ENCODE peak calls at places on chromosomes 12 and 14, in four cellular contexts. One of them, this sample, is unnamed.
A peak's percentile ranks its signal among the peaks of the same experiment; 100 is the strongest.

GRCh38 chr12:113080692-113081091 is 24.2 kb downstream of the DTX1 start:
- DNase-seq in cerebellum: no peak
- DNase-seq in foreskin fibroblast: no peak
- DNase-seq in lower lobe of right lung: no peak
- DNase-seq in this sample: no peak

GRCh38 chr12:53324113-53324778 is 2.8 kb upstream of the AAAS start:
- DNase-seq in lower lobe of right lung: peak; percentile 58
- DNase-seq in foreskin fibroblast: peak; percentile 49
- DNase-seq in cerebellum: no peak
- DNase-seq in this sample: peak; percentile 45

GRCh38 chr14:99612737-99613330 is 8.8 kb upstream of the CCDC85C start:
- DNase-seq in cerebellum: no peak
- DNase-seq in foreskin fibroblast: peak; percentile 75
- DNase-seq in lower lobe of right lung: no peak
- DNase-seq in this sample: no peak

GRCh38 chr12:109098142-109098652 is 800 bp downstream of the UNG start:
- DNase-seq in cerebellum: peak; percentile 53
- DNase-seq in lower lobe of right lung: peak; percentile 82
- DNase-seq in foreskin fibroblast: peak; percentile 84
- DNase-seq in this sample: no peak

GRCh38 chr12:14884458-14884878 is 1.2 kb downstream of the MGP start:
- DNase-seq in lower lobe of right lung: peak; percentile 79
- DNase-seq in cerebellum: peak; percentile 52
- DNase-seq in foreskin fibroblast: peak; percentile 88
- DNase-seq in this sample: peak; percentile 86

GRCh38 chr12:49088190-49088931 is 6.2 kb downstream of the DHH start:
- DNase-seq in lower lobe of right lung: peak; percentile 81
- DNase-seq in foreskin fibroblast: peak; percentile 92
- DNase-seq in cerebellum: peak; percentile 92
- DNase-seq in this sample: peak; percentile 95

GRCh38 chr14:94388027-94388895 is at the start of gene SERPINA1:
- DNase-seq in lower lobe of right lung: peak; percentile 70
- DNase-seq in foreskin fibroblast: no peak
- DNase-seq in cerebellum: no peak
- DNase-seq in this sample: no peak

GRCh38 chr12:93116632-93117031 is 187.5 kb upstream of the EEA1 start:
- DNase-seq in foreskin fibroblast: no peak
- DNase-seq in cerebellum: no peak
- DNase-seq in lower lobe of right lung: peak; percentile 57
- DNase-seq in this sample: no peak

GRCh38 chr12:18576104-18576622 is 161.6 kb downstream of the PLCZ1 start:
- DNase-seq in foreskin fibroblast: peak; percentile 67
- DNase-seq in lower lobe of right lung: no peak
- DNase-seq in cerebellum: no peak
- DNase-seq in this sample: no peak

GRCh38 chr12:110699591-110700445 is 10.9 kb upstream of the HVCN1 start:
- DNase-seq in lower lobe of right lung: no peak
- DNase-seq in foreskin fibroblast: no peak
- DNase-seq in cerebellum: no peak
- DNase-seq in this sample: peak; percentile 14

GRCh38 chr12:91899056-91899455 is 246.6 kb downstream of the BTG1 start:
- DNase-seq in lower lobe of right lung: no peak
- DNase-seq in cerebellum: no peak
- DNase-seq in foreskin fibroblast: no peak
- DNase-seq in this sample: no peak

GRCh38 chr14:52895000-52895399 is 55.9 kb downstream of the FERMT2 start:
- DNase-seq in lower lobe of right lung: no peak
- DNase-seq in cerebellum: no peak
- DNase-seq in foreskin fibroblast: peak; percentile 44
- DNase-seq in this sample: no peak

GRCh38 chr14:51328942-51329350 is 88.9 kb downstream of the TMX1 start:
- DNase-seq in cerebellum: no peak
- DNase-seq in foreskin fibroblast: peak; percentile 79
- DNase-seq in lower lobe of right lung: no peak
- DNase-seq in this sample: no peak

GRCh38 chr12:56991319-56991906 is 14.9 kb downstream of the ZBTB39 start:
- DNase-seq in lower lobe of right lung: peak; percentile 55
- DNase-seq in cerebellum: no peak
- DNase-seq in foreskin fibroblast: no peak
- DNase-seq in this sample: no peak

GRCh38 chr14:56351861-56352260 is 227.7 kb upstream of the TMEM260 start:
- DNase-seq in foreskin fibroblast: peak; percentile 76
- DNase-seq in cerebellum: no peak
- DNase-seq in lower lobe of right lung: no peak
- DNase-seq in this sample: no peak

GRCh38 chr14:106318700-106319099 is 792.3 kb downstream of the TMEM121 start:
- DNase-seq in foreskin fibroblast: no peak
- DNase-seq in cerebellum: no peak
- DNase-seq in lower lobe of right lung: no peak
- DNase-seq in this sample: no peak

GRCh38 chr12:113208041-113208934 is 13.0 kb upstream of the TPCN1 start:
- DNase-seq in foreskin fibroblast: peak; percentile 84
- DNase-seq in lower lobe of right lung: no peak
- DNase-seq in cerebellum: no peak
- DNase-seq in this sample: no peak

GRCh38 chr12:64655141-64655540 is 44.8 kb downstream of the RASSF3 start:
- DNase-seq in foreskin fibroblast: no peak
- DNase-seq in cerebellum: no peak
- DNase-seq in lower lobe of right lung: no peak
- DNase-seq in this sample: no peak

GRCh38 chr12:9367201-9367600 is 159.0 kb upstream of the PZP start:
- DNase-seq in lower lobe of right lung: peak; percentile 42
- DNase-seq in foreskin fibroblast: no peak
- DNase-seq in cerebellum: no peak
- DNase-seq in this sample: no peak

GRCh38 chr12:49842519-49843352 is at the start of gene BCDIN3D:
- DNase-seq in cerebellum: peak; percentile 90
- DNase-seq in foreskin fibroblast: peak; percentile 97
- DNase-seq in lower lobe of right lung: peak; percentile 96
- DNase-seq in this sample: peak; percentile 93

GRCh38 chr12:114479831-114480230 is 73.9 kb upstream of the TBX5 start:
- DNase-seq in cerebellum: no peak
- DNase-seq in lower lobe of right lung: no peak
- DNase-seq in foreskin fibroblast: peak; percentile 47
- DNase-seq in this sample: no peak

GRCh38 chr12:119687879-119688278 is 19.9 kb downstream of the PRKAB1 start:
- DNase-seq in lower lobe of right lung: no peak
- DNase-seq in foreskin fibroblast: no peak
- DNase-seq in cerebellum: no peak
- DNase-seq in this sample: no peak

GRCh38 chr14:29316936-29317335 is 550.3 kb downstream of the FOXG1 start:
- DNase-seq in cerebellum: no peak
- DNase-seq in foreskin fibroblast: no peak
- DNase-seq in lower lobe of right lung: no peak
- DNase-seq in this sample: no peak

GRCh38 chr14:60327447-60328331 is 78.7 kb downstream of the PPM1A start:
- DNase-seq in foreskin fibroblast: peak; percentile 46
- DNase-seq in cerebellum: no peak
- DNase-seq in lower lobe of right lung: peak; percentile 56
- DNase-seq in this sample: peak; percentile 18

GRCh38 chr12:104177663-104178501 is 37.7 kb upstream of the TXNRD1 start:
- DNase-seq in foreskin fibroblast: peak; percentile 96
- DNase-seq in lower lobe of right lung: peak; percentile 53
- DNase-seq in cerebellum: no peak
- DNase-seq in this sample: no peak

GRCh38 chr14:24139272-24139934 is 2.0 kb downstream of the EMC9 start:
- DNase-seq in foreskin fibroblast: no peak
- DNase-seq in cerebellum: no peak
- DNase-seq in lower lobe of right lung: no peak
- DNase-seq in this sample: no peak

GRCh38 chr12:67989184-67989965 is at the start of gene IFNG-AS1:
- DNase-seq in foreskin fibroblast: no peak
- DNase-seq in lower lobe of right lung: no peak
- DNase-seq in cerebellum: no peak
- DNase-seq in this sample: no peak

GRCh38 chr12:30792085-30792484 is 37.3 kb upstream of the CAPRIN2 start:
- DNase-seq in lower lobe of right lung: no peak
- DNase-seq in foreskin fibroblast: no peak
- DNase-seq in cerebellum: no peak
- DNase-seq in this sample: no peak

GRCh38 chr12:9866786-9867379 is 2.3 kb downstream of the CLEC2B start:
- DNase-seq in cerebellum: no peak
- DNase-seq in lower lobe of right lung: no peak
- DNase-seq in foreskin fibroblast: no peak
- DNase-seq in this sample: no peak

GRCh38 chr14:91264151-91265150 is 19.9 kb upstream of the GPR68 start:
- DNase-seq in lower lobe of right lung: peak; percentile 60
- DNase-seq in cerebellum: no peak
- DNase-seq in foreskin fibroblast: peak; percentile 28
- DNase-seq in this sample: no peak

GRCh38 chr12:6093764-6094163 is 30.7 kb downstream of the VWF start:
- DNase-seq in foreskin fibroblast: peak; percentile 28
- DNase-seq in lower lobe of right lung: no peak
- DNase-seq in cerebellum: no peak
- DNase-seq in this sample: no peak

This sample was measured in cerebellar cortex.